ENCODE peak calls at places on chromosome 5, in five cellular contexts. One of them, this sample, is unnamed.

GRCh38 chr5:102231693-102232619 is 64.1 kb downstream of the SLCO4C1 start:
- DNase-seq in IMR-90: no peak
- DNase-seq in hepatocyte: peak
- DNase-seq in keratinocyte: no peak
- DNase-seq in H9: no peak
- DNase-seq in this sample: no peak

GRCh38 chr5:310941-311434 is 10.5 kb upstream of the AHRR start:
- DNase-seq in keratinocyte: no peak
- DNase-seq in IMR-90: peak
- DNase-seq in hepatocyte: no peak
- DNase-seq in H9: no peak
- DNase-seq in this sample: peak

GRCh38 chr5:177293819-177294581 is 9.5 kb downstream of the RAB24 start:
- DNase-seq in keratinocyte: no peak
- DNase-seq in IMR-90: no peak
- DNase-seq in H9: no peak
- DNase-seq in hepatocyte: no peak
- DNase-seq in this sample: no peak

GRCh38 chr5:144794922-144795321 is 624.2 kb downstream of the KCTD16 start:
- DNase-seq in IMR-90: peak
- DNase-seq in H9: no peak
- DNase-seq in hepatocyte: no peak
- DNase-seq in keratinocyte: no peak
- DNase-seq in this sample: peak

GRCh38 chr5:66171349-66172344 is 27.5 kb downstream of the SREK1 start:
- DNase-seq in hepatocyte: peak
- DNase-seq in keratinocyte: peak
- DNase-seq in IMR-90: peak
- DNase-seq in H9: no peak
- DNase-seq in this sample: peak

GRCh38 chr5:31854181-31854624 is 215.3 kb downstream of the PDZD2 start:
- DNase-seq in IMR-90: peak
- DNase-seq in hepatocyte: peak
- DNase-seq in H9: peak
- DNase-seq in keratinocyte: no peak
- DNase-seq in this sample: peak

GRCh38 chr5:10337986-10338385 is 15.5 kb upstream of the MARCHF6 start:
- DNase-seq in IMR-90: no peak
- DNase-seq in H9: no peak
- DNase-seq in keratinocyte: no peak
- DNase-seq in hepatocyte: no peak
- DNase-seq in this sample: no peak

GRCh38 chr5:175713930-175714329 is 56.1 kb downstream of the HRH2 start:
- DNase-seq in IMR-90: no peak
- DNase-seq in hepatocyte: no peak
- DNase-seq in keratinocyte: no peak
- DNase-seq in H9: no peak
- DNase-seq in this sample: no peak

GRCh38 chr5:17400724-17401508 is 97.1 kb upstream of the TAF11L2 start:
- DNase-seq in H9: peak
- DNase-seq in hepatocyte: no peak
- DNase-seq in IMR-90: no peak
- DNase-seq in keratinocyte: no peak
- DNase-seq in this sample: no peak

GRCh38 chr5:38718874-38719391 is 126.9 kb upstream of the OSMR start:
- DNase-seq in H9: no peak
- DNase-seq in IMR-90: peak
- DNase-seq in hepatocyte: peak
- DNase-seq in keratinocyte: no peak
- DNase-seq in this sample: no peak

GRCh38 chr5:95422842-95423241 is 31.7 kb downstream of the FAM81B start:
- DNase-seq in keratinocyte: no peak
- DNase-seq in H9: no peak
- DNase-seq in hepatocyte: no peak
- DNase-seq in IMR-90: no peak
- DNase-seq in this sample: peak

GRCh38 chr5:140823475-140823874 is 2.1 kb downstream of the PCDHA5 start:
- DNase-seq in hepatocyte: no peak
- DNase-seq in IMR-90: no peak
- DNase-seq in keratinocyte: no peak
- DNase-seq in H9: no peak
- DNase-seq in this sample: no peak

GRCh38 chr5:168916852-168917251 is 337.7 kb upstream of the PANK3 start:
- DNase-seq in IMR-90: no peak
- DNase-seq in H9: no peak
- DNase-seq in hepatocyte: no peak
- DNase-seq in keratinocyte: no peak
- DNase-seq in this sample: peak

GRCh38 chr5:151023651-151024050 is 3.3 kb downstream of the GPX3 start:
- DNase-seq in keratinocyte: peak
- DNase-seq in IMR-90: no peak
- DNase-seq in H9: no peak
- DNase-seq in hepatocyte: no peak
- DNase-seq in this sample: peak

GRCh38 chr5:129003232-129003631 is 37.9 kb downstream of the SLC27A6 start:
- DNase-seq in keratinocyte: no peak
- DNase-seq in hepatocyte: no peak
- DNase-seq in H9: no peak
- DNase-seq in IMR-90: no peak
- DNase-seq in this sample: no peak

GRCh38 chr5:45696206-45696836 is at the start of gene HCN1:
- DNase-seq in keratinocyte: no peak
- DNase-seq in hepatocyte: peak
- DNase-seq in IMR-90: peak
- DNase-seq in H9: peak
- DNase-seq in this sample: peak

GRCh38 chr5:79020861-79021561 is 35.9 kb upstream of the ARSB start:
- DNase-seq in H9: peak
- DNase-seq in IMR-90: peak
- DNase-seq in hepatocyte: peak
- DNase-seq in keratinocyte: no peak
- DNase-seq in this sample: peak

GRCh38 chr5:37735649-37736347 is 104.0 kb downstream of the GDNF start:
- DNase-seq in hepatocyte: no peak
- DNase-seq in keratinocyte: no peak
- DNase-seq in IMR-90: peak
- DNase-seq in H9: no peak
- DNase-seq in this sample: peak

GRCh38 chr5:16659536-16659935 is 42.7 kb upstream of the RETREG1 start:
- DNase-seq in keratinocyte: no peak
- DNase-seq in hepatocyte: no peak
- DNase-seq in IMR-90: peak
- DNase-seq in H9: no peak
- DNase-seq in this sample: no peak

GRCh38 chr5:54703091-54703490 is 185.5 kb downstream of the SNX18 start:
- DNase-seq in IMR-90: peak
- DNase-seq in H9: no peak
- DNase-seq in hepatocyte: no peak
- DNase-seq in keratinocyte: no peak
- DNase-seq in this sample: peak

GRCh38 chr5:95870105-95870672 is 47.7 kb upstream of the GLRX start:
- DNase-seq in H9: no peak
- DNase-seq in hepatocyte: no peak
- DNase-seq in IMR-90: peak
- DNase-seq in keratinocyte: peak
- DNase-seq in this sample: no peak

GRCh38 chr5:77776606-77777206 is 567 bp upstream of the TBCA start:
- DNase-seq in hepatocyte: no peak
- DNase-seq in H9: no peak
- DNase-seq in IMR-90: peak
- DNase-seq in keratinocyte: no peak
- DNase-seq in this sample: no peak

GRCh38 chr5:15991586-15991985 is 188.0 kb downstream of the MARCHF11 start:
- DNase-seq in keratinocyte: no peak
- DNase-seq in hepatocyte: no peak
- DNase-seq in H9: no peak
- DNase-seq in IMR-90: no peak
- DNase-seq in this sample: no peak

GRCh38 chr5:167696558-167697314 is 594.7 kb upstream of the WWC1 start:
- DNase-seq in keratinocyte: no peak
- DNase-seq in H9: no peak
- DNase-seq in IMR-90: no peak
- DNase-seq in hepatocyte: no peak
- DNase-seq in this sample: no peak

GRCh38 chr5:21711854-21712752 is 1141.0 kb downstream of the CDH12 start:
- DNase-seq in hepatocyte: no peak
- DNase-seq in IMR-90: peak
- DNase-seq in H9: no peak
- DNase-seq in keratinocyte: no peak
- DNase-seq in this sample: peak

GRCh38 chr5:149366169-149366750 is 8.4 kb downstream of the PCYOX1L start:
- DNase-seq in IMR-90: no peak
- DNase-seq in hepatocyte: no peak
- DNase-seq in keratinocyte: no peak
- DNase-seq in H9: no peak
- DNase-seq in this sample: no peak

GRCh38 chr5:55234171-55234700 is 828 bp upstream of the CCNO start:
- DNase-seq in hepatocyte: peak
- DNase-seq in H9: peak
- DNase-seq in IMR-90: peak
- DNase-seq in keratinocyte: no peak
- DNase-seq in this sample: no peak

GRCh38 chr5:544675-545330 is 20.6 kb upstream of the SLC9A3 start:
- DNase-seq in hepatocyte: no peak
- DNase-seq in H9: no peak
- DNase-seq in keratinocyte: no peak
- DNase-seq in IMR-90: no peak
- DNase-seq in this sample: no peak

GRCh38 chr5:143400541-143401252 is 2.8 kb downstream of the NR3C1 start:
- DNase-seq in keratinocyte: no peak
- DNase-seq in H9: no peak
- DNase-seq in IMR-90: peak
- DNase-seq in hepatocyte: no peak
- DNase-seq in this sample: peak
- H3K4me2 ChIP-seq in keratinocyte: peak
- H3K4me2 ChIP-seq in H9: no peak
- H3K4me2 ChIP-seq in IMR-90: peak
- H3K4me2 ChIP-seq in hepatocyte: peak
- H3K4me2 ChIP-seq in this sample: peak

GRCh38 chr5:122163151-122164069 is 34.1 kb downstream of the ZNF474 start:
- DNase-seq in H9: no peak
- DNase-seq in hepatocyte: no peak
- DNase-seq in keratinocyte: no peak
- DNase-seq in IMR-90: peak
- DNase-seq in this sample: peak
- H3K4me2 ChIP-seq in H9: no peak
- H3K4me2 ChIP-seq in hepatocyte: peak
- H3K4me2 ChIP-seq in keratinocyte: peak
- H3K4me2 ChIP-seq in IMR-90: peak
- H3K4me2 ChIP-seq in this sample: peak

GRCh38 chr5:170503970-170504525 is at the start of gene KCNIP1:
- DNase-seq in IMR-90: no peak
- DNase-seq in hepatocyte: peak
- DNase-seq in keratinocyte: no peak
- DNase-seq in H9: peak
- DNase-seq in this sample: no peak
- H3K4me2 ChIP-seq in IMR-90: no peak
- H3K4me2 ChIP-seq in hepatocyte: peak
- H3K4me2 ChIP-seq in keratinocyte: peak
- H3K4me2 ChIP-seq in H9: peak
- H3K4me2 ChIP-seq in this sample: peak

DNA sequence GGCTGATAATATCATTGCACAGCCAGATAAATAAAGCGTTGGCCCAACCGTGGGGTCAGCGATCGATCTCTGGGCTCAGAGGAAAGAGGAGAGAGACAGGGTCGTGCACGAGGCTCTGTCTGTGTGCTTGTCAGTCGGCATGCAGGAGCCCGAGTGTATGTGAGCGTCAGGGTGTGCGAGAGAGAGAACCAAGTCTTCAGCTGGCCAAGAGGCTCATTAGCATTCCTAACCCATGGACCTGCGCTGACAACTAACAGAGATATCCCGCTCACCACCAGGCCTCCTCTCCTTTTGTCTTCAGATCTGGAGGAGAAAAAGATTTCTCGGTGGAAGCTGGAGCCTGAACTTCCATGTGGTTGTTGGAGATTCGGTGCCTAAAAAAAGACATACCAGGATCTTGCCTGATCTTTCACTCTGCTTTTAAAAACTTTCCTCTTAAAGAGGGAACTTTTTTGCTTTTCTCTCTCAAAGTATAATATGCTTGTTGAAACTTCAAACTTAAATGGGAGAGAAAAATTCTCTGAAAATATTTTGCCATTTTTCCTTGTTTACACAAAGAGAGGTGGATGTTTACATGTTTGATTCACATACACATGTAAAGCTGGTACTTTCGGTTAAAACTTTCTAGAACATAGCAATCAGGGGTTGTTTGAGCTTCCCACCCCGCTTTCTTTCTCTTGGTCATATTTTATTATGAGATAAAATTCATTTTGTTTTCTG is 16.6 kb downstream of the NR2F1 start:
- DNase-seq in H9: peak
- DNase-seq in keratinocyte: no peak
- DNase-seq in hepatocyte: no peak
- DNase-seq in IMR-90: peak
- DNase-seq in this sample: peak
- H3K4me2 ChIP-seq in H9: no peak
- H3K4me2 ChIP-seq in keratinocyte: no peak
- H3K4me2 ChIP-seq in hepatocyte: no peak
- H3K4me2 ChIP-seq in IMR-90: peak
- H3K4me2 ChIP-seq in this sample: peak

GRCh38 chr5:82358454-82358853 is 80.3 kb upstream of the RPS23 start:
- DNase-seq in IMR-90: peak
- DNase-seq in H9: no peak
- DNase-seq in keratinocyte: no peak
- DNase-seq in hepatocyte: no peak
- DNase-seq in this sample: peak

GRCh38 chr5:82356808-82357671 is 78.9 kb upstream of the RPS23 start:
- DNase-seq in hepatocyte: peak
- DNase-seq in H9: peak
- DNase-seq in IMR-90: peak
- DNase-seq in keratinocyte: peak
- DNase-seq in this sample: peak

GRCh38 chr5:82360043-82360442 is 81.9 kb upstream of the RPS23 start:
- DNase-seq in keratinocyte: no peak
- DNase-seq in H9: no peak
- DNase-seq in hepatocyte: no peak
- DNase-seq in IMR-90: no peak
- DNase-seq in this sample: no peak

GRCh38 chr5:82355921-82356454 is 77.8 kb upstream of the RPS23 start:
- DNase-seq in H9: no peak
- DNase-seq in keratinocyte: no peak
- DNase-seq in IMR-90: no peak
- DNase-seq in hepatocyte: no peak
- DNase-seq in this sample: peak

DNA sequence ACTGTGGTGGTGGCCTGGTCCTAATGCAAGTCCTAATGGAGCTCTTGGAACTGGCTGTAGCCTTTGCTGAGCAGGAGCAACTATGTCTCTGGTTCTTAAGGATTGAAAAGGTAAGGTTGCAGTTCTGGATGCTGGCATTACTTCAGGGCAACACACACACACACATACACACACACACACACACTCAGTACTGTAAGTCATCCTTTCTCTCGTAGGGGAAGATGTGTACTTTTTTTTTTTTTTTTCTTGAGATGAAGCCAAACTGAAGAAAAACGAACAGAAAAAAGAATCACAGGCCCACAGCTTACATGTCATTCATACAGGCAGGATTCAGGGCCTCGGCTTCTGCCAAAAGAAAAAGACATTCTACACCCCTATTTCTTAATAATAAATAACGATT is 81.1 kb upstream of the RPS23 start:
- DNase-seq in H9: no peak
- DNase-seq in IMR-90: no peak
- DNase-seq in hepatocyte: no peak
- DNase-seq in keratinocyte: no peak
- DNase-seq in this sample: peak
- H3K4me2 ChIP-seq in H9: no peak
- H3K4me2 ChIP-seq in IMR-90: no peak
- H3K4me2 ChIP-seq in hepatocyte: no peak
- H3K4me2 ChIP-seq in keratinocyte: no peak
- H3K4me2 ChIP-seq in this sample: no peak

This sample was measured in fibroblast of lung.